ENCODE peak calls at places on chromosomes 12 and 14, in ten cellular contexts. One of them, this sample, is unnamed.

GRCh38 chr14:99029916-99030305 is 242.1 kb downstream of the BCL11B start:
- DNase-seq in heart left ventricle: no peak
- DNase-seq in GM12878: no peak
- DNase-seq in body of pancreas: no peak
- DNase-seq in IMR-90: no peak
- DNase-seq in lower leg skin: no peak
- DNase-seq in uterus: no peak
- DNase-seq in A549: no peak
- DNase-seq in HCT116: no peak
- DNase-seq in sigmoid colon: no peak
- DNase-seq in this sample: no peak

GRCh38 chr14:98138666-98139065 is 1133.3 kb downstream of the BCL11B start:
- DNase-seq in heart left ventricle: no peak
- DNase-seq in GM12878: no peak
- DNase-seq in body of pancreas: peak
- DNase-seq in IMR-90: no peak
- DNase-seq in lower leg skin: peak
- DNase-seq in uterus: no peak
- DNase-seq in A549: peak
- DNase-seq in HCT116: peak
- DNase-seq in sigmoid colon: no peak
- DNase-seq in this sample: peak

GRCh38 chr14:70888681-70889175 is 18.5 kb upstream of the PCNX1 start:
- DNase-seq in heart left ventricle: no peak
- DNase-seq in GM12878: no peak
- DNase-seq in body of pancreas: no peak
- DNase-seq in IMR-90: peak
- DNase-seq in lower leg skin: no peak
- DNase-seq in uterus: no peak
- DNase-seq in A549: no peak
- DNase-seq in HCT116: no peak
- DNase-seq in sigmoid colon: no peak
- DNase-seq in this sample: peak

GRCh38 chr12:185197-185955 is 28.6 kb downstream of the SLC6A12 start:
- DNase-seq in heart left ventricle: no peak
- DNase-seq in GM12878: no peak
- DNase-seq in body of pancreas: no peak
- DNase-seq in IMR-90: no peak
- DNase-seq in lower leg skin: no peak
- DNase-seq in uterus: no peak
- DNase-seq in A549: no peak
- DNase-seq in HCT116: no peak
- DNase-seq in sigmoid colon: no peak
- DNase-seq in this sample: no peak

GRCh38 chr12:119020377-119021360 is 39.3 kb downstream of the SRRM4 start:
- DNase-seq in heart left ventricle: peak
- DNase-seq in GM12878: no peak
- DNase-seq in body of pancreas: peak
- DNase-seq in IMR-90: no peak
- DNase-seq in lower leg skin: no peak
- DNase-seq in uterus: no peak
- DNase-seq in A549: peak
- DNase-seq in HCT116: peak
- DNase-seq in sigmoid colon: no peak
- DNase-seq in this sample: peak

GRCh38 chr12:125206757-125207156 is 141.5 kb downstream of the AACS start:
- DNase-seq in heart left ventricle: no peak
- DNase-seq in GM12878: no peak
- DNase-seq in body of pancreas: no peak
- DNase-seq in IMR-90: no peak
- DNase-seq in lower leg skin: no peak
- DNase-seq in uterus: no peak
- DNase-seq in A549: no peak
- DNase-seq in HCT116: no peak
- DNase-seq in sigmoid colon: no peak
- DNase-seq in this sample: no peak

GRCh38 chr12:19764408-19764807 is 325.1 kb downstream of the AEBP2 start:
- DNase-seq in heart left ventricle: no peak
- DNase-seq in GM12878: no peak
- DNase-seq in body of pancreas: no peak
- DNase-seq in IMR-90: peak
- DNase-seq in lower leg skin: no peak
- DNase-seq in uterus: no peak
- DNase-seq in A549: no peak
- DNase-seq in HCT116: no peak
- DNase-seq in sigmoid colon: no peak
- DNase-seq in this sample: no peak

GRCh38 chr12:122793685-122794106 is 19.3 kb downstream of the CCDC62 start:
- DNase-seq in heart left ventricle: no peak
- DNase-seq in GM12878: no peak
- DNase-seq in body of pancreas: no peak
- DNase-seq in IMR-90: peak
- DNase-seq in lower leg skin: no peak
- DNase-seq in uterus: no peak
- DNase-seq in A549: peak
- DNase-seq in HCT116: peak
- DNase-seq in sigmoid colon: no peak
- DNase-seq in this sample: peak

GRCh38 chr12:103903979-103904378 is 26.2 kb upstream of the HSP90B1 start:
- DNase-seq in heart left ventricle: no peak
- DNase-seq in GM12878: no peak
- DNase-seq in body of pancreas: no peak
- DNase-seq in IMR-90: no peak
- DNase-seq in lower leg skin: no peak
- DNase-seq in uterus: no peak
- DNase-seq in A549: no peak
- DNase-seq in HCT116: no peak
- DNase-seq in sigmoid colon: no peak
- DNase-seq in this sample: no peak

GRCh38 chr14:67173719-67174118 is 15.5 kb upstream of the GARIN2 start:
- DNase-seq in heart left ventricle: no peak
- DNase-seq in GM12878: no peak
- DNase-seq in body of pancreas: no peak
- DNase-seq in IMR-90: no peak
- DNase-seq in lower leg skin: no peak
- DNase-seq in uterus: no peak
- DNase-seq in A549: no peak
- DNase-seq in HCT116: no peak
- DNase-seq in sigmoid colon: no peak
- DNase-seq in this sample: no peak

GRCh38 chr12:44379827-44380226 is 496.3 kb downstream of the NELL2 start:
- DNase-seq in heart left ventricle: no peak
- DNase-seq in GM12878: no peak
- DNase-seq in body of pancreas: no peak
- DNase-seq in IMR-90: no peak
- DNase-seq in lower leg skin: no peak
- DNase-seq in uterus: no peak
- DNase-seq in A549: no peak
- DNase-seq in HCT116: no peak
- DNase-seq in sigmoid colon: no peak
- DNase-seq in this sample: no peak

GRCh38 chr12:59803735-59804134 is 207.9 kb downstream of the SLC16A7 start:
- DNase-seq in heart left ventricle: no peak
- DNase-seq in GM12878: no peak
- DNase-seq in body of pancreas: no peak
- DNase-seq in IMR-90: peak
- DNase-seq in lower leg skin: no peak
- DNase-seq in uterus: no peak
- DNase-seq in A549: no peak
- DNase-seq in HCT116: no peak
- DNase-seq in sigmoid colon: no peak
- DNase-seq in this sample: no peak

DNA sequence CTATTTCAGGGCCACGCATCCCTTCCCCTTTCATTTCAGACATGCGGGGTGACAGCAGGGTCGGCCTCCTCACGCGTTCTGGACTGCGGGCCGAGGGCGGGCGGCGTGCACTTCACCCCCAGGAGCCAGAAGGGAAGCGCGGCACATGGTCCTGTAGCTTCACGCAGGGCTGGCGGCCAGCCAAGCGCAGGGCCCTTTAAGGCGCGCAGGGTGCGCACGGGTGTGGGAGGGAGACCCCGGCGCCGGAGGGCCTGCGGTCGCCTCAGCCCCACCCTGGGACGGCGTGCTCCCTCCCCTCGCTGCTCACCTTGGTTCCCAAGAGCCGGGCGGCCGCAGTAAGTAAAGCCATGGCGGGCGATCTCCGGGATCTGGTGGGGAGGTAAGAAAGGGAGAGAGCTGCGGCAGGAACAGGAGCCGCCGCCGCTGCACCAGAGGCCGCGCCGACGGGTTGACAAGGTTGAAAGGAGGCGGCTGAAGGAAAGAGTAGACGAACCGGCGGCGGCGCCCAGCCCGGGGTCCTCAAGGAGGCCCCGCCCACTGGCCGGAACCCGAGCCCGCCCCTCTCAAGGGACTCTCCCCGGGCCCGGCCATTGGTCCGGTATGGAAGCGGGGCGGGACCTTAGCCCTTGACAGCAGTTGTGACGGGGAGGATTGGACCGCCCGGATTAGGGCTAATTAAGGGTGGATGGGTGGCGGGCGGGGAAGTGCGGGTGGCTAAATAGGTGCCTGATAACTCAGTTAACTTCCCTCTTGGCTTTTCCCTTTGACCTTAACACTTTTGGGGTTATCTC is at the start of gene CS:
- DNase-seq in heart left ventricle: peak
- DNase-seq in GM12878: peak
- DNase-seq in body of pancreas: peak
- DNase-seq in IMR-90: peak
- DNase-seq in lower leg skin: peak
- DNase-seq in uterus: peak
- DNase-seq in A549: peak
- DNase-seq in HCT116: peak
- DNase-seq in sigmoid colon: peak
- DNase-seq in this sample: peak
- TF ChIP-seq POLR2A in heart left ventricle: peak
- TF ChIP-seq POLR2A in GM12878: peak
- TF ChIP-seq POLR2A in body of pancreas: peak
- TF ChIP-seq POLR2A in IMR-90: peak
- TF ChIP-seq POLR2A in lower leg skin: no peak
- TF ChIP-seq POLR2A in uterus: peak
- TF ChIP-seq POLR2A in A549: peak
- TF ChIP-seq POLR2A in HCT116: peak
- TF ChIP-seq POLR2A in sigmoid colon: peak
- TF ChIP-seq POLR2A in this sample: no peak

DNA sequence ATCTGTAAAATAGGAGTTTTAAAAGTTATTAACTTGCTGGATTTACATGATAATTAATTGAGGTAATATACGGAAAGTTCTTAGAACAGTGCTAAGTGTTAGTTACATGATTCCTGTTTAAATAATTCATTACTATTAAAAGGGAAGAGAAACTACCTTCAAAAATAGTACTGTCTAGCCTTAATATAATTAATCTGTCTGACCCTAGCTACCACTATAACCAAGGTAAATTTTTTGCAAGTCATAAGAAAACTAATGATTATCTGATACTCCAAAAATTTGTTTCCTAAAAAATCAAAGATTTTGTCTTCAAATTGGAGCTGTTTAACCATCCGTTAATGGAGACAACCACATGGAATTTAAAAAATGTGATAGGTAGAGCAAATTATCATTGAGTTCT is 294.3 kb upstream of the FBXO33 start:
- DNase-seq in heart left ventricle: no peak
- DNase-seq in GM12878: no peak
- DNase-seq in body of pancreas: no peak
- DNase-seq in IMR-90: no peak
- DNase-seq in lower leg skin: no peak
- DNase-seq in uterus: no peak
- DNase-seq in A549: no peak
- DNase-seq in HCT116: no peak
- DNase-seq in sigmoid colon: no peak
- DNase-seq in this sample: no peak
- H3K4me3 ChIP-seq in heart left ventricle: no peak
- H3K4me3 ChIP-seq in GM12878: no peak
- H3K4me3 ChIP-seq in body of pancreas: no peak
- H3K4me3 ChIP-seq in IMR-90: no peak
- H3K4me3 ChIP-seq in lower leg skin: no peak
- H3K4me3 ChIP-seq in uterus: no peak
- H3K4me3 ChIP-seq in A549: no peak
- H3K4me3 ChIP-seq in HCT116: no peak
- H3K4me3 ChIP-seq in sigmoid colon: no peak
- H3K4me3 ChIP-seq in this sample: no peak

DNA sequence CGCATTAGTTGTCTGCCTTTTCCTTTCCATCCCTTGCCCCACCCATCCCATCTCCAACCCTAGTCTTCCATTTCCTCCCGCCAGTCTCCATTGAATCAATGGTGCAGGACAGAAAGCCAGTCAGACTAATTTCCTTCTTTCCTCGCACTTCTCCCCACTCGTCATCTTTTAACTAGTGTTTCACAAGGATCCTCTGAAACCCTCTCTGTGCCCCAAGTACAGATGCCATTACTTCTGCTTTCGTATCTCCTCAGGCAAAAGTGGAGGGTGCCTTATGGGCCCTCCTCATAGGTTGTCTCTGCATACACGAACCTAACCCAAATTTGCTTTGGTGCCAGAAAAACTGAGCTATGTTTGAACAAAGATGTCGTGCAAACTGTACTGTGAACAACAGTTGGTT is 4.3 kb downstream of the DAZAP2 start:
- DNase-seq in heart left ventricle: no peak
- DNase-seq in GM12878: no peak
- DNase-seq in body of pancreas: no peak
- DNase-seq in IMR-90: no peak
- DNase-seq in lower leg skin: no peak
- DNase-seq in uterus: no peak
- DNase-seq in A549: no peak
- DNase-seq in HCT116: no peak
- DNase-seq in sigmoid colon: no peak
- DNase-seq in this sample: peak
- TF ChIP-seq POLR2A in heart left ventricle: no peak
- TF ChIP-seq POLR2A in GM12878: no peak
- TF ChIP-seq POLR2A in body of pancreas: no peak
- TF ChIP-seq POLR2A in IMR-90: no peak
- TF ChIP-seq POLR2A in lower leg skin: no peak
- TF ChIP-seq POLR2A in uterus: no peak
- TF ChIP-seq POLR2A in A549: no peak
- TF ChIP-seq POLR2A in HCT116: no peak
- TF ChIP-seq POLR2A in sigmoid colon: no peak
- TF ChIP-seq POLR2A in this sample: no peak

DNA sequence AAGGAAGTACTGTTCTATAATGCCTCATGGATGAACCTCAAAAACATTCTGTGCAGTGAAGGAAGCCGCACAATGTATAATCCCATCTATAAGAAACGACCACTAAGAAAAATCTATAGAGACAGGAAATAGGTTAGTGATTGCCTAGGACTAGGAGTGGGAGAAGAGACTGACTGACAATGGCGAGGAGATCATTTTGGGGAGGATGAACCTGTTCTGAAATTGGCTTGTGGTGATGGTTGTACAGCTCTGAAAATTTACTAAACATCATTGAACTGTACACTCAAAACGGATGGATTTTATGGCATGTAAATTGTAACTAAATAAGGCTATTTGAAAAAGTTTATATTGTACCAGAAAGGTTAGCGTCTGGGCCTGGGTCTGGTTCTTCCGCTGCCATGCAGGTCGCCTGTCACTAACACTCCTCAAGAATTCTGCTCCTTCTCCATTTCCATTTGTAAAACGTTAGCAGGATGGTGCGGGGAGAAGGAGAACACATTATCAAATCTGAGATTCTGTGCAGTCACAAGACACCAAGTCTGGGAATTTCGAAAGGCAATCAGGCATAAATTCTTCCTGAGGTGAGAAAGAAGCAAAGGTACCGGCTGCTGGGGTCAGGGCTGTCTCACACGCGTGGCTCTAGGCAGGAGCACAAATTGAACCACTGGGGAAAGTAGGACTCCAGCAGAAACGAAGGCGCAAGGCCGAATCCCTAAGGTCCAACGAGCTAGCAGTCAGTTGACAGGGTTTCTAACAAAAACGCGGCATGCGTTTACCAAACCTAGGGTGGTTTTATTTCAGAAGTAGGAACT is 845 bp upstream of the COCH start:
- DNase-seq in heart left ventricle: no peak
- DNase-seq in GM12878: no peak
- DNase-seq in body of pancreas: no peak
- DNase-seq in IMR-90: no peak
- DNase-seq in lower leg skin: no peak
- DNase-seq in uterus: no peak
- DNase-seq in A549: no peak
- DNase-seq in HCT116: no peak
- DNase-seq in sigmoid colon: no peak
- DNase-seq in this sample: no peak
- H3K4me3 ChIP-seq in heart left ventricle: peak
- H3K4me3 ChIP-seq in GM12878: peak
- H3K4me3 ChIP-seq in body of pancreas: no peak
- H3K4me3 ChIP-seq in IMR-90: no peak
- H3K4me3 ChIP-seq in lower leg skin: no peak
- H3K4me3 ChIP-seq in uterus: no peak
- H3K4me3 ChIP-seq in A549: peak
- H3K4me3 ChIP-seq in HCT116: peak
- H3K4me3 ChIP-seq in sigmoid colon: peak
- H3K4me3 ChIP-seq in this sample: peak

This sample was measured in NB4.